ENCODE peak calls at places on chromosomes 12 and 14, in seven cellular contexts. One of them, this sample, is unnamed.

GRCh38 chr12:530871-531270 is 71.1 kb downstream of the B4GALNT3 start:
- DNase-seq in GM23248: no peak
- DNase-seq in IMR-90: no peak
- DNase-seq in astrocyte of the spinal cord: no peak
- DNase-seq in A549: no peak
- DNase-seq in fibroblast of lung: no peak
- DNase-seq in pancreas: no peak
- DNase-seq in this sample: no peak

GRCh38 chr12:24049101-24049500 is 99.6 kb upstream of the SOX5 start:
- DNase-seq in astrocyte of the spinal cord: no peak
- DNase-seq in IMR-90: no peak
- DNase-seq in GM23248: no peak
- DNase-seq in A549: no peak
- DNase-seq in fibroblast of lung: no peak
- DNase-seq in pancreas: no peak
- DNase-seq in this sample: no peak

GRCh38 chr12:82873951-82874350 is 187.2 kb downstream of the TMTC2 start:
- DNase-seq in IMR-90: no peak
- DNase-seq in pancreas: no peak
- DNase-seq in GM23248: no peak
- DNase-seq in astrocyte of the spinal cord: no peak
- DNase-seq in fibroblast of lung: no peak
- DNase-seq in A549: no peak
- DNase-seq in this sample: no peak

GRCh38 chr12:19971396-19971802 is 396.9 kb upstream of the PDE3A start:
- DNase-seq in GM23248: peak
- DNase-seq in fibroblast of lung: peak
- DNase-seq in pancreas: peak
- DNase-seq in IMR-90: no peak
- DNase-seq in astrocyte of the spinal cord: peak
- DNase-seq in A549: peak
- DNase-seq in this sample: peak

GRCh38 chr14:79136437-79137430 is 966.6 kb downstream of the NRXN3 start:
- DNase-seq in A549: no peak
- DNase-seq in GM23248: no peak
- DNase-seq in IMR-90: no peak
- DNase-seq in fibroblast of lung: peak
- DNase-seq in astrocyte of the spinal cord: peak
- DNase-seq in pancreas: no peak
- DNase-seq in this sample: no peak

GRCh38 chr12:21773263-21773741 is 1.2 kb downstream of the KCNJ8 start:
- DNase-seq in pancreas: peak
- DNase-seq in astrocyte of the spinal cord: no peak
- DNase-seq in GM23248: peak
- DNase-seq in fibroblast of lung: peak
- DNase-seq in IMR-90: peak
- DNase-seq in A549: peak
- DNase-seq in this sample: peak

GRCh38 chr12:27922591-27923139 is 49.9 kb downstream of the PTHLH start:
- DNase-seq in pancreas: peak
- DNase-seq in GM23248: peak
- DNase-seq in IMR-90: peak
- DNase-seq in fibroblast of lung: peak
- DNase-seq in A549: peak
- DNase-seq in astrocyte of the spinal cord: peak
- DNase-seq in this sample: peak

GRCh38 chr14:96502621-96503251 is 554 bp downstream of the PAPOLA start:
- DNase-seq in IMR-90: peak
- DNase-seq in A549: peak
- DNase-seq in pancreas: peak
- DNase-seq in astrocyte of the spinal cord: peak
- DNase-seq in GM23248: peak
- DNase-seq in fibroblast of lung: peak
- DNase-seq in this sample: peak

GRCh38 chr12:127531561-127531960 is 735.4 kb upstream of the TMEM132C start:
- DNase-seq in GM23248: no peak
- DNase-seq in IMR-90: no peak
- DNase-seq in pancreas: no peak
- DNase-seq in fibroblast of lung: no peak
- DNase-seq in A549: no peak
- DNase-seq in astrocyte of the spinal cord: no peak
- DNase-seq in this sample: no peak

GRCh38 chr12:132143328-132144071 is 619 bp downstream of the DDX51 start:
- DNase-seq in pancreas: no peak
- DNase-seq in A549: no peak
- DNase-seq in GM23248: peak
- DNase-seq in IMR-90: no peak
- DNase-seq in fibroblast of lung: no peak
- DNase-seq in astrocyte of the spinal cord: no peak
- DNase-seq in this sample: no peak

GRCh38 chr12:102504280-102504679 is 23.9 kb upstream of the IGF1 start:
- DNase-seq in A549: no peak
- DNase-seq in pancreas: no peak
- DNase-seq in astrocyte of the spinal cord: no peak
- DNase-seq in GM23248: no peak
- DNase-seq in fibroblast of lung: no peak
- DNase-seq in IMR-90: no peak
- DNase-seq in this sample: no peak

GRCh38 chr14:31219169-31219568 is 11.6 kb upstream of the HECTD1 start:
- DNase-seq in IMR-90: peak
- DNase-seq in A549: no peak
- DNase-seq in GM23248: peak
- DNase-seq in fibroblast of lung: no peak
- DNase-seq in pancreas: no peak
- DNase-seq in astrocyte of the spinal cord: no peak
- DNase-seq in this sample: no peak

GRCh38 chr14:103607039-103607668 is 21.9 kb upstream of the KLC1 start:
- DNase-seq in astrocyte of the spinal cord: peak
- DNase-seq in IMR-90: peak
- DNase-seq in pancreas: peak
- DNase-seq in A549: peak
- DNase-seq in GM23248: peak
- DNase-seq in fibroblast of lung: peak
- DNase-seq in this sample: peak

DNA sequence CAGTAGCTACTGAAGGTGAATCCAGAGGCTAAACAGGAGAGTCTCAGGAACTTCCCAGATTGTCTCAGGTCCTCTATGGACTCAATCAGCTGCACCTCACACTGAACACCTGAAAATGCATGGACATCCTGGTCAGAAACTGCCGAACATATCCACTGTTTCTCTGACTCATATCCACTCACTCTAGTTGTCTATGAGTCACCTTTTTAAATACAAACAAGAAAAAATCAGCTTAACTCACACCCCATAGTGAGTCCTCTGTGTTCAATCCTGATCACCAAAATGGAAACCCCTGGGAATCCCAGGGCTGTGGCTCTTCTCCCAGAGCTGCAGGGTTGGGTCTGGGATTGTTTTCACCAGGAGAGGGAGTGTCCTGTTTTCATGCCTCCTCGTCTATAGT is 556.7 kb downstream of the TMEM121 start:
- DNase-seq in GM23248: no peak
- DNase-seq in pancreas: no peak
- DNase-seq in astrocyte of the spinal cord: no peak
- DNase-seq in IMR-90: no peak
- DNase-seq in A549: no peak
- DNase-seq in fibroblast of lung: no peak
- DNase-seq in this sample: no peak
- H3K4me3 ChIP-seq in GM23248: no peak
- H3K4me3 ChIP-seq in pancreas: no peak
- H3K4me3 ChIP-seq in astrocyte of the spinal cord: no peak
- H3K4me3 ChIP-seq in IMR-90: no peak
- H3K4me3 ChIP-seq in A549: no peak
- H3K4me3 ChIP-seq in fibroblast of lung: no peak
- H3K4me3 ChIP-seq in this sample: no peak

GRCh38 chr14:22382395-22382794 is 206.6 kb downstream of the DAD1 start:
- DNase-seq in fibroblast of lung: no peak
- DNase-seq in A549: no peak
- DNase-seq in GM23248: no peak
- DNase-seq in pancreas: no peak
- DNase-seq in IMR-90: no peak
- DNase-seq in astrocyte of the spinal cord: no peak
- DNase-seq in this sample: no peak

GRCh38 chr14:22384974-22385526 is 204.0 kb downstream of the DAD1 start:
- DNase-seq in pancreas: no peak
- DNase-seq in IMR-90: no peak
- DNase-seq in A549: no peak
- DNase-seq in fibroblast of lung: no peak
- DNase-seq in astrocyte of the spinal cord: no peak
- DNase-seq in GM23248: no peak
- DNase-seq in this sample: no peak

GRCh38 chr14:22382955-22383354 is 206.1 kb downstream of the DAD1 start:
- DNase-seq in pancreas: no peak
- DNase-seq in fibroblast of lung: no peak
- DNase-seq in IMR-90: no peak
- DNase-seq in A549: no peak
- DNase-seq in GM23248: no peak
- DNase-seq in astrocyte of the spinal cord: no peak
- DNase-seq in this sample: no peak

GRCh38 chr14:22384167-22384549 is 204.9 kb downstream of the DAD1 start:
- DNase-seq in IMR-90: no peak
- DNase-seq in fibroblast of lung: no peak
- DNase-seq in astrocyte of the spinal cord: no peak
- DNase-seq in GM23248: no peak
- DNase-seq in A549: no peak
- DNase-seq in pancreas: no peak
- DNase-seq in this sample: no peak

GRCh38 chr14:22383515-22384166 is 205.4 kb downstream of the DAD1 start:
- DNase-seq in GM23248: no peak
- DNase-seq in astrocyte of the spinal cord: no peak
- DNase-seq in pancreas: no peak
- DNase-seq in IMR-90: no peak
- DNase-seq in fibroblast of lung: no peak
- DNase-seq in A549: no peak
- DNase-seq in this sample: no peak
- H3K4me3 ChIP-seq in GM23248: no peak
- H3K4me3 ChIP-seq in astrocyte of the spinal cord: no peak
- H3K4me3 ChIP-seq in pancreas: no peak
- H3K4me3 ChIP-seq in IMR-90: no peak
- H3K4me3 ChIP-seq in fibroblast of lung: no peak
- H3K4me3 ChIP-seq in A549: no peak
- H3K4me3 ChIP-seq in this sample: no peak

GRCh38 chr14:95255013-95255412 is 64.7 kb downstream of the CLMN start:
- DNase-seq in GM23248: no peak
- DNase-seq in fibroblast of lung: no peak
- DNase-seq in pancreas: no peak
- DNase-seq in IMR-90: no peak
- DNase-seq in astrocyte of the spinal cord: no peak
- DNase-seq in A549: no peak
- DNase-seq in this sample: no peak
- H3K4me3 ChIP-seq in GM23248: no peak
- H3K4me3 ChIP-seq in fibroblast of lung: no peak
- H3K4me3 ChIP-seq in pancreas: no peak
- H3K4me3 ChIP-seq in IMR-90: no peak
- H3K4me3 ChIP-seq in astrocyte of the spinal cord: no peak
- H3K4me3 ChIP-seq in A549: no peak
- H3K4me3 ChIP-seq in this sample: no peak

DNA sequence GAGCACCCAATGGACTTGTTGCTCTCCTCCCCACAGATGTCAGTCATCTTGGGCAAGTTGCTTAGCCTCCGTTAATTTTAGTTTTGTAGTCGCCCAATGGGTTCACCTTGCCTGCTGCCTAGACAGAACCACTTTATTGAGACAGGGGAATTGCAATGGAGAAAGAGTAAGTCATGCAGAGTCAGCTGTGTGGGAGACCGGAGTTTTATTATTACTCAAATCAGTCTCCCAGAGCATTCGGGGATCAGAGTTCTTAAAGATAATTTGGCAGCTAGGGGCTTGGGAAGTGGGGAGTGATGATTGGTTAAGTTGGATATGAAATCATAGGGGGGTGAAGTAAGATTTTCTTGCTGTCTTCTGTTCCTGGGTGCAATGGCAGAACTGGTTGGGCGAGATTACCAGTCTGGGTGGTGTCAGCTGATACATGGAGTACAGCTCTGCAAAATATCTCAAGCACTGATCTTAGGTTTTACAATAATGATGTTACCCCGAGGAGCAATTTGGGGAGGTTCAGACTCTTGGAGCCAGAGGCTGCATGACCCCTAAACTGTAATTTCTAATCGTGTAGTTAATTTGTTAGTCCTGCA is 50.2 kb downstream of the SLC38A1 start:
- DNase-seq in IMR-90: no peak
- DNase-seq in astrocyte of the spinal cord: no peak
- DNase-seq in GM23248: no peak
- DNase-seq in pancreas: no peak
- DNase-seq in A549: no peak
- DNase-seq in fibroblast of lung: no peak
- DNase-seq in this sample: no peak
- H3K4me3 ChIP-seq in IMR-90: no peak
- H3K4me3 ChIP-seq in astrocyte of the spinal cord: no peak
- H3K4me3 ChIP-seq in GM23248: no peak
- H3K4me3 ChIP-seq in pancreas: no peak
- H3K4me3 ChIP-seq in A549: no peak
- H3K4me3 ChIP-seq in fibroblast of lung: no peak
- H3K4me3 ChIP-seq in this sample: no peak

DNA sequence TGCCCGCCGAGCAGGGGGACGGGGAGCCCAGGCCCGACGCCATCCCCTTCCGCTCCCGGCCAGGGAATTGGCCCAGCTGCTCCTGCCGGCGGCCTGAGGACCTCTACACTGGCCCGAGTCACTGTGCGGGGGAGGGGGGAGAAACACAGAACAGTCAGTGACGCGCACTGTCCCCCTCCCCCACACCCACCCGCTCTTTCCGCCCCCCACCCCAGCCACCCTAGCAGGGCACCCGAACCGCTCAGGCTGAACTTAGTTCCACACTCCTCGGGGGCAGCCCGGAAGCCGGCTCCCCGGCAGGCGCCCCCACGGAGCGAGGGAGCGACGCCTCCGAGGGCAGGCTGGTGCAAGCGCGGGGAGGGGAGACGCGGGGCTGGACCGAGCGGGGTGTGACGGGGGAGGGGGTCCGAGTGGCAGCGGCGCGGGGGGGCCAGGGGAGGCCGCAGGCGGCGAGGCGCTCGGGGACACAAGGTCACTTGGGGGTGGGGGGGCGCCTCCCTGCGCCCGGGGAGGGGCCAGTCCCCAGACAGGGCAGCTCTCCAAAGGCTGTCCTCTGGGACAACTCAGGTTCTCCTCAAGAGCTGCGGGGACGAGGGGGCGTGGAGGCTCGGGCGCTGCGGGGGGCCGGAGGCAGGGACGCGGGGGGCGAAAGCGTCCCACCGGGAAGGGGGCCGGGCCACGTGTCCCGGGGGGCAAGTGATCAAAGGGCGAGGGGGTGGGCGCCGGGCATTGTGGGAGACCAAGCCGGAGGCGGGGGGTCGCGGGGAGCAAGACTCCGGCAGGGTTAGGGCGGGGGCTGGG is 648 bp downstream of the CHD4 start:
- DNase-seq in pancreas: peak
- DNase-seq in fibroblast of lung: peak
- DNase-seq in GM23248: peak
- DNase-seq in IMR-90: peak
- DNase-seq in A549: peak
- DNase-seq in astrocyte of the spinal cord: peak
- DNase-seq in this sample: peak
- H3K4me3 ChIP-seq in pancreas: peak
- H3K4me3 ChIP-seq in fibroblast of lung: peak
- H3K4me3 ChIP-seq in GM23248: peak
- H3K4me3 ChIP-seq in IMR-90: peak
- H3K4me3 ChIP-seq in A549: peak
- H3K4me3 ChIP-seq in astrocyte of the spinal cord: peak
- H3K4me3 ChIP-seq in this sample: peak

This sample was measured in fibroblast of pulmonary artery.